ENCODE peak calls at places on chromosomes 12 and 14, in four cellular contexts. I is CD4-positive, alpha-beta T cell; K is NT2/D1; J is neuronal stem cell. F is an unnamed sample. For H3K27me3, the result is how much of the 10 kb centered on the place peaks cover.

GRCh38 chr12:43578782-43579181 is 26.8 kb upstream of the ADAMTS20 start:
- DNase-seq in I (no peak), K (no peak), J (no peak), F (no peak)

GRCh38 chr14:48970995-48971394 is 615.2 kb downstream of the RPS29 start:
- DNase-seq in I (no peak), K (no peak), J (no peak), F (no peak)

GRCh38 chr12:105459760-105460325 is 129.4 kb downstream of the C12orf75 start:
- DNase-seq in I (no peak), K (no peak), J (no peak), F (no peak)

GRCh38 chr12:108611884-108612415 is 14.1 kb upstream of the TMEM119 start:
- DNase-seq in I (peak), K (no peak), J (no peak), F (peak)

GRCh38 chr12:93572712-93573551 is 457 bp downstream of the SOCS2 start:
- DNase-seq in I (no peak), K (peak), J (peak), F (peak)

GRCh38 chr12:116592116-116592637 is 33.0 kb downstream of the MAP1LC3B2 start:
- DNase-seq in I (no peak), K (no peak), J (no peak), F (no peak)

GRCh38 chr12:4450551-4451112 is 5.0 kb upstream of the FGF6 start:
- DNase-seq in I (no peak), K (peak), J (no peak), F (no peak)

GRCh38 chr12:103865151-103865730 is 24.2 kb upstream of the NT5DC3 start:
- DNase-seq in I (no peak), K (no peak), J (no peak), F (no peak)

GRCh38 chr12:109679716-109680520 is 33.7 kb upstream of the FAM222A start:
- DNase-seq in I (no peak), K (no peak), J (no peak), F (no peak)
- H3K27me3 ChIP-seq in I (under half), K (under half), J (half or more), F (under half)

DNA sequence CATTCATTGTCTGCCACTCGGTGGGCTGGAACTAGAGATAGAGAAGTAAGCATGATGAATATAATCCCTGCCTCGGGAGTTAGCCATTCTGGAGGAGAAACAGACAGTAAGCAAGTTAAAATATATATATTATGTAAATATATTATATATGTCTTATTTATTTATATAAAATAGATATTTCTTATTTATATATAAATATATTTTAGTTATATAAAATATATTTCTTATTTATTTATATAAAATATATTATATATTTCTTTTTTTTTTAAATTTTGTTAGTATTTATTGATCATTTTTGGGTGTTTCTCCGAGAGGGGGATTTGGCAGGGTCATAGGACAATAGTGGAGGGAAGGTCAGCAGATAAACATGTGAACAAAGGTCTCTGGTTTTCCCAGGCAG is 78.1 kb upstream of the TBX5 start:
- DNase-seq in I (no peak), K (no peak), J (no peak), F (no peak)
- H3K27me3 ChIP-seq in I (under half), K (under half), J (under half), F (under half)

GRCh38 chr12:3364226-3364625 is 126.8 kb upstream of the PRMT8 start:
- DNase-seq in I (no peak), K (no peak), J (no peak), F (no peak)
- H3K27me3 ChIP-seq in I (under half), K (half or more), J (half or more), F (half or more)

DNA sequence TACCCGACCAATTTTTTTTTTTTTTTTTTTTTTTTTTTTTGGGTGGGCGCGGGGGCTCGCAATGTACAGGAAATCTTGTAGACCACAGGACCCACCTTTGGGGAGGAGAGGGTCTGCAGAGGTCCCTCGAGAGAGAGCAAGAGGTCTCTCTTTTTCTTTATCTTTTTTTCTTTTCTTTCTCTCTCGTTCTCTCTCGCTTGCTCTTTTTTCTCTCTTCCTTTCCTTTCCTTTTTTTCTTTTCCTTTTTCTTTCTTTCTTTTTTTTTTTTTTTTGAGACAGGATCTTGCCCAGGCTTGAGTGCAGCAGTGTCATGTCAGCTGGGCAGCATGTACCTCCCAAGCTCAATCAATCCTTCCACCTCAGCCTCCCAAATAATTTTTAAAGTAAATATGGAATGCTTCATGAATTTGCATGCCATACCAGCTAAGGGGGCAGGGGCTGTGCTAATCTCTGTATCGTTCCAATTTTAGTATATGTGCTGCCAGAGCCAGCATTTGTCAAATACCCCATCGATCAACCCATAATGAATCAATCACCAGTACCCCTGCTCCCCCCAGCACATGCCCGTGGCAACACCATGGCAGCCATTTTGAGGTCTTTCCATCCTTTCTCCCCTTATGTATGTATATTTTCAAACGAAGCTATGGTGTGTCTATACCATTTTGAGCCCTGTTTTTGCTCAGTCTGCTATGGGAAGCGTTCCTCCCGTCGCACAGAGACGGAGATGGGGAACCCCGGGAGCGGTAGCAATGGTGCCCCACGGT is 9.3 kb downstream of the PAPLN start:
- DNase-seq in I (no peak), K (no peak), J (no peak), F (no peak)
- H3K27me3 ChIP-seq in I (under half), K (under half), J (under half), F (under half)

DNA sequence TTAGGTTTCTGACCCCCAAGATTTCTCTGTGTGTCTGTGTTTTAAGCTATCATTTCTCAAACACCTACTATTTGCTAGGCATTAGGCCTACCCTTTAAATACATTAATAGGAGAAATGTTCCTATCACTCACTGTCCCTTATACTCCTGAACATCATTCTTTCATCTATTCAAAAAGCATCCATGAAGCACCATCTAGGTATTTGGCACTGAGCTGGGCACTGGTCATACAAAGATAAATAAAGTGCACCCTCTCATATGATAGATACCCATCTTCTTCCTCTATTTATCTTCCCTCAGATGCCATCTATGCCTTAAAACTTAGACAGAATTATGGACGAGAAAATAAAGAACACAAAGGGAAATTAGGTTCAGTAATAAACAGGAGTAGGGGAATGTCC is 20.4 kb downstream of the SIX1 start:
- DNase-seq in I (no peak), K (no peak), J (no peak), F (no peak)
- H3K27me3 ChIP-seq in I (under half), K (under half), J (under half), F (under half)

GRCh38 chr14:23932639-23933038 is 20.9 kb upstream of the DHRS4 start:
- DNase-seq in I (no peak), K (no peak), J (no peak), F (no peak)
- H3K27me3 ChIP-seq in I (under half), K (under half), J (under half), F (under half)

DNA sequence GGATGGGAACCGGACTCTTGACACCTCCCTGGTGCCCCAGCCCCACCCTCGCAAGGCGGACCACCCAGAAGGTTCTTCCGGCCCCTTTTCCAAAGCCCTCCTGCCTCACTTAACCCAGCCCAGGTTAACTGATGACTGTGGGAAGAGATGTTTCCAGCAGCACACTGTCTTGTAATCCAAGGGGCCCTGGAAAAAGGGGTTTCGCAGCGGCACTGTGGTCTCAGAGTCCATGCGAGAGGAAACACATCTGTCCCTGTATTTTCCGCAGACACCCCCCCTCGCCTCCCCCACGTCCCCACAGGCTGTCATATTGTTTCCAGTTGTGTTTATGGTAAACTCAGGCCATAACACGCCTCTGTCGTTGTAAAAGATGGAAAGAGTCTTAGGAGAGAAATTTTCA is 22.7 kb upstream of the FZD10 start:
- DNase-seq in I (no peak), K (no peak), J (no peak), F (no peak)
- H3K27me3 ChIP-seq in I (under half), K (half or more), J (under half), F (under half)

F was measured in BE2C.